ENCODE peak calls at places on chromosomes 3 and 15, in seven cellular contexts. Z, X, P, F, R, Q and U are unnamed samples.

GRCh38 chr3:23542079-23542478 is 263.7 kb upstream of the UBE2E1 start:
- DNase-seq in R (no peak), X (no peak), F (no peak), Q (no peak), Z (no peak), P (no peak), U (no peak)

GRCh38 chr15:65583701-65584100 is 27.2 kb downstream of the INTS14 start:
- DNase-seq in F (no peak), R (peak; percentile 31), Q (no peak), P (no peak), X (no peak), Z (peak; percentile 66), U (peak; percentile 23)

GRCh38 chr3:79517766-79518413 is 249.9 kb downstream of the ROBO1 start:
- DNase-seq in X (peak; percentile 6), Q (no peak), F (no peak), Z (no peak), R (no peak), P (no peak), U (no peak)

GRCh38 chr3:193346259-193346658 is 32.3 kb downstream of the ATP13A5 start:
- DNase-seq in X (no peak), F (no peak), Q (no peak), R (no peak), Z (no peak), P (no peak), U (no peak)

GRCh38 chr15:67510597-67511225 is 10.2 kb upstream of the C15orf61 start:
- DNase-seq in Q (no peak), P (no peak), F (no peak), Z (no peak), X (peak; percentile 6), R (no peak), U (no peak)

GRCh38 chr15:90624278-90624930 is 92.7 kb upstream of the BLM start:
- DNase-seq in X (no peak), P (peak; percentile 75), F (no peak), Z (peak; percentile 33), Q (no peak), R (no peak), U (no peak)

GRCh38 chr3:175564335-175564734 is 705.2 kb downstream of the NAALADL2 start:
- DNase-seq in Q (no peak), X (no peak), Z (no peak), R (no peak), F (no peak), P (no peak), U (no peak)

GRCh38 chr3:57856675-57857074 is 100.6 kb downstream of the SLMAP start:
- DNase-seq in P (no peak), R (no peak), Q (no peak), X (no peak), F (no peak), Z (no peak), U (no peak)

GRCh38 chr3:136152963-136153362 is 43.2 kb downstream of the MSL2 start:
- DNase-seq in P (no peak), Z (no peak), F (no peak), X (no peak), Q (no peak), R (no peak), U (no peak)

GRCh38 chr3:178618197-178618596 is 82.0 kb downstream of the KCNMB2 start:
- DNase-seq in R (no peak), P (no peak), Q (no peak), X (peak; percentile 5), F (no peak), Z (no peak), U (no peak)

GRCh38 chr3:94226058-94226457 is 163.2 kb downstream of the NSUN3 start:
- DNase-seq in F (no peak), R (no peak), Z (no peak), P (no peak), Q (no peak), X (peak; percentile 82), U (peak; percentile 74)

GRCh38 chr15:50906954-50907865 is 1.3 kb upstream of the AP4E1 start:
- DNase-seq in X (peak; percentile 84), R (peak; percentile 58), Z (peak; percentile 84), F (peak; percentile 9), Q (no peak), P (no peak), U (no peak)

GRCh38 chr3:46867550-46867898 is 4.3 kb upstream of the MYL3 start:
- DNase-seq in Q (peak; percentile 91), F (no peak), X (no peak), Z (peak; percentile 65), P (peak; percentile 94), R (no peak), U (no peak)

GRCh38 chr15:98002419-98002818 is 41.9 kb downstream of the ARRDC4 start:
- DNase-seq in X (no peak), R (no peak), Z (no peak), Q (no peak), F (no peak), P (no peak), U (no peak)

GRCh38 chr15:90141646-90142045 is 39.4 kb upstream of the IDH2 start:
- DNase-seq in X (no peak), P (no peak), Q (no peak), R (no peak), F (no peak), Z (no peak), U (no peak)

GRCh38 chr15:98755138-98755537 is 106.8 kb downstream of the IGF1R start:
- DNase-seq in F (no peak), P (no peak), Z (no peak), R (no peak), Q (no peak), X (peak; percentile 40), U (no peak)

GRCh38 chr15:44327578-44327977 is 39.1 kb downstream of the GOLM2 start:
- DNase-seq in F (no peak), R (no peak), Z (no peak), X (no peak), Q (no peak), P (no peak), U (no peak)

GRCh38 chr15:66405605-66406004 is 18.9 kb downstream of the MAP2K1 start:
- DNase-seq in Q (no peak), R (no peak), X (no peak), F (no peak), Z (no peak), P (no peak), U (no peak)

GRCh38 chr3:187259171-187259570 is 32.4 kb downstream of the MASP1 start:
- DNase-seq in R (no peak), X (no peak), F (no peak), Z (no peak), Q (no peak), P (no peak), U (no peak)
- TF ChIP-seq CTCF in R (no peak), X (no peak), F (no peak), Z (no peak), Q (no peak), P (no peak), U (no peak)

GRCh38 chr3:10291139-10291500 is 1.6 kb downstream of the GHRL start:
- DNase-seq in P (no peak), Z (no peak), X (no peak), Q (no peak), F (no peak), R (no peak), U (no peak)

GRCh38 chr3:10290476-10291138 is 2.1 kb downstream of the GHRL start:
- DNase-seq in X (no peak), Z (no peak), R (no peak), Q (no peak), P (no peak), F (no peak), U (no peak)

GRCh38 chr3:10291641-10292040 is 1.1 kb downstream of the GHRL start:
- DNase-seq in Q (no peak), F (no peak), R (no peak), X (no peak), P (no peak), Z (no peak), U (no peak)

GRCh38 chr3:10294030-10294591 is 1.4 kb upstream of the GHRL start:
- DNase-seq in R (no peak), Q (no peak), Z (no peak), F (no peak), P (no peak), X (no peak), U (no peak)

DNA sequence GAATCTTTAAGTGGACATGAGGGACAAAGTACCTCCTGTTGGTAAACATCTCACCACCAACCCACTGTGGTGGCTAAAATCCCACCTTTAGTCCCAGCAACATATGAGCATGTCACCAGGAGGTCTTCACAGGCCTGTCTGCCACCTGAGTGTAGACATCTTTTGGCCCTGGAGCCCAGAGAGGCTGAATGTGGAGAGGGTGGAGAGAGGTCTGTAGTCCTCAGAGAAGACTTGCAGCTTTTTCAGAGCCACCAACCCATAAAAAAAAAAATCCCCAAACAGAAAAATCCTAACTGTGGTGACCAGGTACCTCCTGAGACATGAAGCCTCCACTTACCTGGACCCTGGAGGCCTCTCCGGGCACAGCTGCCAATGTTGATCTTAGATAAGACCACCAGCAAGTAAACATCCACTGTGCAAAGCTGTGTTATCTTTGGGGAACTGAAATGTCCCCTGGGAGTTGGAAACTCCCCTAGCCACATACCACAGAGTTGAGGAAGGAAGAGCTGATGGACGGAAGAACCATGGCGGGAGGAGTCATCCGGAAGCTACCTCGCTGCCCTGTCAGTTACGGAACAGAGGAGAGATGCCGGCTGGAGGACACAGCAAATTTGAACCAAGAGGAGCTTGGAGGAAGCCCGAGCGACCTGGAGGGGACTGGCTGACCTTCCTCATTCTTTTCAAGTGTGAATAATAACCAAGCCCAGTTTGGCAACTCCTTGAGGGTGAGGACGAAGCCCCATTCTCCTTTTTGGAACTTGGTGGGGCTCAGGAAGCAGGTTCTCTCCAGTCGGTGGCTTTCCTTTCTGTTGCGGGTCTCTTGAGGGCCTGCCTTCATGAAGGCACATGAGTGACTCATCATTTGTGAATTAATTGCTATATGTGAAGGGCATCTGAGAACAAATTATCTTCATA is at the start of gene GHRL:
- DNase-seq in P (no peak), X (no peak), R (no peak), F (no peak), Z (no peak), Q (no peak), U (no peak)
- H3K4me3 ChIP-seq in P (no peak within 1 kb of the TSS), X (no peak within 1 kb of the TSS), R (no peak within 1 kb of the TSS), F (no peak within 1 kb of the TSS), Z (no peak within 1 kb of the TSS), Q (no peak within 1 kb of the TSS), U (no peak within 1 kb of the TSS)

GRCh38 chr15:64310036-64310435 is 45.9 kb downstream of the CSNK1G1 start:
- DNase-seq in F (no peak), R (no peak), P (no peak), Q (no peak), X (no peak), Z (no peak), U (no peak)
- H3K27me3 ChIP-seq in F (no peaks in the 10 kb centered on the region), R (no peaks in the 10 kb centered on the region), P (no peaks in the 10 kb centered on the region), Q (no peaks in the 10 kb centered on the region), X (no peaks in the 10 kb centered on the region), Z (no peaks in the 10 kb centered on the region), U (no peaks in the 10 kb centered on the region)

GRCh38 chr3:43073116-43073835 is 32.6 kb downstream of the POMGNT2 start:
- DNase-seq in X (no peak), F (no peak), R (no peak), Q (no peak), Z (no peak), P (no peak), U (no peak)

GRCh38 chr3:43073836-43074220 is 32.1 kb downstream of the POMGNT2 start:
- DNase-seq in P (no peak), X (no peak), Z (no peak), F (no peak), Q (no peak), R (no peak), U (no peak)

GRCh38 chr3:43072361-43072760 is 33.5 kb downstream of the POMGNT2 start:
- DNase-seq in P (no peak), X (no peak), Z (no peak), F (no peak), R (no peak), Q (no peak), U (no peak)

GRCh38 chr3:43074482-43074881 is 31.4 kb downstream of the POMGNT2 start:
- DNase-seq in X (no peak), Q (no peak), Z (no peak), F (no peak), P (no peak), R (no peak), U (no peak)

GRCh38 chr3:43071313-43071893 is 34.5 kb downstream of the POMGNT2 start:
- DNase-seq in R (no peak), X (no peak), Q (no peak), P (no peak), Z (no peak), F (no peak), U (no peak)
- TF ChIP-seq CTCF in R (peak; percentile 60), X (peak; percentile 60), Q (no peak), P (peak; percentile 46), Z (no peak), F (peak; percentile 10), U (peak; percentile 38)